ENCODE peak calls at places on chromosomes 6 and 20, in four cellular contexts. C is upper lobe of left lung, K is BE2C, U is Peyer's patch. P is an unnamed sample.
A peak's percentile ranks its signal among the peaks of the same experiment; 100 is the strongest.

GRCh38 chr6:103193413-103193812 is 1666.3 kb downstream of the HACE1 start:
- DNase-seq in C (no peak), K (no peak), U (no peak), P (no peak)

GRCh38 chr6:33995046-33995872 is 150.6 kb downstream of the GRM4 start:
- DNase-seq in C (no peak), K (peak; percentile 72), U (peak; percentile 58), P (no peak)

GRCh38 chr6:170542031-170542719 is 10.9 kb downstream of the PSMB1 start:
- DNase-seq in C (no peak), K (no peak), U (no peak), P (no peak)

GRCh38 chr6:37210313-37210898 is 40.5 kb downstream of the PIM1 start:
- DNase-seq in C (peak; percentile 64), K (peak; percentile 81), U (peak; percentile 92), P (peak; percentile 67)

GRCh38 chr20:36336838-36337478 is 30.8 kb downstream of the DLGAP4 start:
- DNase-seq in C (no peak), K (no peak), U (no peak), P (no peak)

GRCh38 chr20:62914970-62915457 is 11.3 kb downstream of the DIDO1 start:
- DNase-seq in C (no peak), K (no peak), U (peak; percentile 40), P (no peak)

GRCh38 chr6:136123464-136123863 is 126.6 kb downstream of the MTFR2 start:
- DNase-seq in C (no peak), K (no peak), U (no peak), P (no peak)

GRCh38 chr6:109793793-109794192 is 102.7 kb downstream of the FIG4 start:
- DNase-seq in C (peak; percentile 48), K (no peak), U (peak; percentile 59), P (no peak)

GRCh38 chr20:18058661-18059467 is 1.1 kb upstream of the OVOL2 start:
- DNase-seq in C (peak; percentile 77), K (no peak), U (peak; percentile 52), P (no peak)

GRCh38 chr6:108167449-108167903 is 1.7 kb downstream of the NR2E1 start:
- DNase-seq in C (no peak), K (no peak), U (no peak), P (no peak)

GRCh38 chr6:39558791-39559190 is 166.4 kb downstream of the KIF6 start:
- DNase-seq in C (no peak), K (no peak), U (no peak), P (no peak)

GRCh38 chr6:100883347-100883746 is 2.2 kb upstream of the ASCC3 start:
- DNase-seq in C (no peak), K (no peak), U (no peak), P (no peak)

GRCh38 chr6:53811082-53811481 is 16.3 kb downstream of the LRRC1 start:
- DNase-seq in C (peak; percentile 79), K (no peak), U (peak; percentile 88), P (peak; percentile 26)

GRCh38 chr20:15011631-15012030 is 674.2 kb upstream of the FLRT3 start:
- DNase-seq in C (no peak), K (peak; percentile 77), U (no peak), P (no peak)

GRCh38 chr6:152435816-152436215 is 201.3 kb downstream of the SYNE1 start:
- DNase-seq in C (no peak), K (no peak), U (no peak), P (no peak)

GRCh38 chr6:142377112-142377848 is 75.5 kb downstream of the ADGRG6 start:
- DNase-seq in C (no peak), K (peak; percentile 16), U (no peak), P (no peak)

GRCh38 chr20:62010551-62011402 is 54.9 kb downstream of the TAF4 start:
- DNase-seq in C (peak; percentile 33), K (peak; percentile 77), U (peak; percentile 78), P (peak; percentile 71)

GRCh38 chr20:19835533-19836222 is 77.6 kb downstream of the RIN2 start:
- DNase-seq in C (no peak), K (peak; percentile 54), U (no peak), P (no peak)

GRCh38 chr20:19253316-19253715 is 40.9 kb downstream of the SLC24A3 start:
- DNase-seq in C (no peak), K (no peak), U (no peak), P (no peak)

GRCh38 chr6:30679765-30680535 is 6.5 kb downstream of the PPP1R18 start:
- DNase-seq in C (no peak), K (no peak), U (no peak), P (no peak)

GRCh38 chr6:151389640-151390275 is 1.6 kb downstream of the ZBTB2 start:
- DNase-seq in C (peak; percentile 67), K (peak; percentile 66), U (peak; percentile 76), P (no peak)

GRCh38 chr6:18752278-18753057 is 365.3 kb downstream of the RNF144B start:
- DNase-seq in C (no peak), K (no peak), U (no peak), P (no peak)

GRCh38 chr6:109743739-109744138 is 52.6 kb downstream of the FIG4 start:
- DNase-seq in C (no peak), K (no peak), U (no peak), P (no peak)

GRCh38 chr6:159665868-159666635 is 27.0 kb downstream of the SOD2 start:
- DNase-seq in C (no peak), K (no peak), U (no peak), P (no peak)

GRCh38 chr6:11236351-11236750 is 3.9 kb upstream of the NEDD9 start:
- DNase-seq in C (peak; percentile 79), K (no peak), U (peak; percentile 61), P (peak; percentile 36)

GRCh38 chr6:36610576-36611336 is 16.6 kb downstream of the SRSF3 start:
- DNase-seq in C (peak; percentile 6), K (no peak), U (peak; percentile 38), P (no peak)

GRCh38 chr20:41200446-41201202 is 63.3 kb downstream of the PLCG1 start:
- DNase-seq in C (no peak), K (no peak), U (no peak), P (no peak)

GRCh38 chr6:82569022-82569421 is 205.4 kb downstream of the TPBG start:
- DNase-seq in C (no peak), K (no peak), U (no peak), P (no peak)

GRCh38 chr20:8330316-8330784 is 198.3 kb downstream of the PLCB1 start:
- DNase-seq in C (no peak), K (no peak), U (no peak), P (no peak)

GRCh38 chr6:35299674-35300073 is 2.1 kb downstream of the DEF6 start:
- DNase-seq in C (peak; percentile 62), K (no peak), U (peak; percentile 88), P (peak; percentile 65)

GRCh38 chr6:167956983-167957492 is 40.4 kb upstream of the KIF25 start:
- DNase-seq in C (no peak), K (no peak), U (peak; percentile 68), P (no peak)

GRCh38 chr6:6057442-6058053 is 50.8 kb upstream of the NRN1 start:
- DNase-seq in C (no peak), K (no peak), U (no peak), P (peak; percentile 15)

GRCh38 chr20:5835870-5836269 is 85.7 kb downstream of the SHLD1 start:
- DNase-seq in C (no peak), K (no peak), U (no peak), P (peak; percentile 85)

GRCh38 chr20:25032478-25033183 is 25.3 kb downstream of the ACSS1 start:
- DNase-seq in C (no peak), K (no peak), U (no peak), P (no peak)

GRCh38 chr6:4322846-4323309 is 187.5 kb upstream of the ECI2 start:
- DNase-seq in C (no peak), K (no peak), U (no peak), P (no peak)

GRCh38 chr6:152099816-152100618 is 292.5 kb downstream of the ESR1 start:
- DNase-seq in C (peak; percentile 62), K (no peak), U (no peak), P (no peak)

GRCh38 chr6:70086806-70087205 is 216.1 kb downstream of the COL9A1 start:
- DNase-seq in C (no peak), K (no peak), U (no peak), P (no peak)

GRCh38 chr6:107115695-107116327 is 496 bp upstream of the BEND3 start:
- DNase-seq in C (peak; percentile 57), K (peak; percentile 87), U (peak; percentile 55), P (no peak)

GRCh38 chr6:154229796-154230195 is 126.8 kb downstream of the IPCEF1 start:
- DNase-seq in C (no peak), K (no peak), U (no peak), P (peak; percentile 89)

GRCh38 chr20:60062431-60063336 is 104.5 kb downstream of the CDH26 start:
- DNase-seq in C (no peak), K (peak; percentile 37), U (no peak), P (no peak)

DNA sequence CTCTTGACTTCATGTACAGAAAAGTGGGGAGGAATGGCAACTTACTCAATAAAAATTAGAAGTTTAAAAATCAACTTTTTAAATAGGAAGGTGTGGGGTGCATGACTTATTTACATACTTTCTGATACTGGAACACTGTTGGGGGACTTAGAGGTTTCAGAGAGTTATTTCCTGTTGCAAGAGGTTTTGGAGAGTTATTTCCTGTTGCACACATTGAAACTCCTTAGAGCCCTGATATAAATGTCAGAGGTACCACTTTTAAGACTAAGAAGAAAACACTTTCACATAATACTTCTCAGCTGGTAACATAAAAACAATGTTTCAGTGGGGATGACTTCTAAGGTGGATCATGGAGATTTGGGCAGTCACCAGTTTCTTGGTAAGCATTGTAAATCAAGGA is 579.9 kb downstream of the MMUT start:
- DNase-seq in C (no peak), K (no peak), U (no peak), P (no peak)
- H3K4me3 ChIP-seq in C (no peak overlapping the region), K (no peak overlapping the region), U (no peak overlapping the region), P (no peak overlapping the region)

GRCh38 chr6:44123544-44123943 is 3.7 kb downstream of the MRPL14 start:
- DNase-seq in C (peak; percentile 41), K (no peak), U (no peak), P (no peak)
- H3K4me1 ChIP-seq in C (peaks cover 39% of the 10 kb centered on the region), K (peaks cover 3% of the 10 kb centered on the region), U (peaks cover 4% of the 10 kb centered on the region), P (peaks cover 55% of the 10 kb centered on the region)

DNA sequence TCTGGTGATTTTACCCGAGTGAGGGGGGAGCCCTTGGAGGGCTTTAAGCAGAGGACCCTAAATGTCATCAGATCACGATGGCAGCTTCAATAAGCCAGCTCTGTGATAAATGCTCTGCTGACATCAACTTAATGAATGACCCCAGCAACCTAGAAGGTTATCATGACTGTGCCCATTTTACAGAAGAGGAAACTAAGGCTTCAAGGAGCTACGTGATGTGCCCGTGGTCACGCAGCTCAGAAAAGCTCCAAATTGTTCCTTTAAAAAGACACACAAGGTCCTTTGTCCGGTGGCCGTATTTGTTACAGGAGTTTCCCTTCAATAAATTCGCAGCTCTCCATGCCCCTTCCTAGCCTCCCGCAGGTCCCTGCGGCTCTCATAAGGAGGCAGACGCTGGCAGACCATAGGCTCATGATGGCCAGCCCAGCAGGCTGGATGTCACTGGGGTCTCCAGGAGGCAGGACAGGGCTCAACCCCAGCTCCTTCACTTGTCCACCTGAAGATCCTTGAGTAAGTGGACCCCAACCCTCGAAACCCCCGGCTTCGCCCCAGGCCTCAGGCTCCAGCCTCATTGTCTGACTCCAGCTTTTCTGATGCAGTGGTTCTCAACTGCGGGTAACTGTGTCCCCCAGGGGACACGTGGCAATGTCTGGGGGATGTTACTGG is 106.4 kb downstream of the BMP7 start:
- DNase-seq in C (no peak), K (no peak), U (no peak), P (no peak)
- H3K4me3 ChIP-seq in C (no peak overlapping the region), K (no peak overlapping the region), U (no peak overlapping the region), P (no peak overlapping the region)

DNA sequence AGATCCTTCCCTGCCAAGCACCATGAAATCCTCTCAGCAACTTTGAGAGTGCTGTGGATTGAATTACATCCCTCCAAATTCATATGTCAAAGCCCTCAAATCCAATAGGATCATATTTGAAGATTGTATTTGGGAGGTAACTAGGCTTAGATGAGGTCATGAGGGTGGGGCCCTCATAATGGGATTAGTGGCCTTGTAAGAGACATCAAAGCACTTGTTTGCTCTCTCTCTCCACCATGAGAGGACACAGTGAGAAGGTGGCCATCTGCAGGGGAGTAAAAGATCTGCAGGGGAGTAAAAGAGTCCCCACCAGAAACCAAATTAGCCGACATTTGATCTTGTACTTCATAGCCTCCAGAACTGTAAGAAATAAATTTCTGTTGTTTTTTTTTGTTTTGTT is 298.2 kb downstream of the SAMD5 start:
- DNase-seq in C (no peak), K (no peak), U (no peak), P (no peak)
- H3K4me1 ChIP-seq in C (no peaks in the 10 kb centered on the region), K (no peaks in the 10 kb centered on the region), U (no peaks in the 10 kb centered on the region), P (no peaks in the 10 kb centered on the region)

P was measured in CD4-positive, CD25-positive, alpha-beta regulatory T cell.